ENCODE peak calls at places on chromosome 22, in six cellular contexts. One of them, this sample, is unnamed.

GRCh38 chr22:39530692-39531331 is 1.7 kb downstream of the RPS19BP1 start:
- DNase-seq in cardiac fibroblast: peak
- DNase-seq in fibroblast of lung: peak
- DNase-seq in foreskin fibroblast: no peak
- DNase-seq in astrocyte of the spinal cord: peak
- DNase-seq in Karpas-422: peak
- DNase-seq in this sample: peak

GRCh38 chr22:25213221-25213620 is 6.2 kb upstream of the CRYBB2 start:
- DNase-seq in cardiac fibroblast: no peak
- DNase-seq in fibroblast of lung: no peak
- DNase-seq in foreskin fibroblast: no peak
- DNase-seq in astrocyte of the spinal cord: no peak
- DNase-seq in Karpas-422: no peak
- DNase-seq in this sample: no peak

GRCh38 chr22:31585161-31585859 is 76.7 kb downstream of the PISD start:
- DNase-seq in cardiac fibroblast: peak
- DNase-seq in fibroblast of lung: peak
- DNase-seq in foreskin fibroblast: peak
- DNase-seq in astrocyte of the spinal cord: peak
- DNase-seq in Karpas-422: no peak
- DNase-seq in this sample: peak

GRCh38 chr22:40638261-40638660 is 1.7 kb upstream of the MRTFA start:
- DNase-seq in cardiac fibroblast: no peak
- DNase-seq in fibroblast of lung: no peak
- DNase-seq in foreskin fibroblast: no peak
- DNase-seq in astrocyte of the spinal cord: no peak
- DNase-seq in Karpas-422: no peak
- DNase-seq in this sample: no peak

GRCh38 chr22:28791124-28791523 is 9.2 kb downstream of the XBP1 start:
- DNase-seq in cardiac fibroblast: no peak
- DNase-seq in fibroblast of lung: no peak
- DNase-seq in foreskin fibroblast: no peak
- DNase-seq in astrocyte of the spinal cord: no peak
- DNase-seq in Karpas-422: no peak
- DNase-seq in this sample: no peak

GRCh38 chr22:31828739-31829138 is 74.9 kb downstream of the DEPDC5 start:
- DNase-seq in cardiac fibroblast: peak
- DNase-seq in fibroblast of lung: no peak
- DNase-seq in foreskin fibroblast: no peak
- DNase-seq in astrocyte of the spinal cord: peak
- DNase-seq in Karpas-422: no peak
- DNase-seq in this sample: peak

GRCh38 chr22:23537421-23537820 is 42.7 kb downstream of the IGLL1 start:
- DNase-seq in cardiac fibroblast: no peak
- DNase-seq in fibroblast of lung: no peak
- DNase-seq in foreskin fibroblast: no peak
- DNase-seq in astrocyte of the spinal cord: no peak
- DNase-seq in Karpas-422: no peak
- DNase-seq in this sample: no peak

GRCh38 chr22:41184679-41185078 is 20.4 kb upstream of the L3MBTL2 start:
- DNase-seq in cardiac fibroblast: no peak
- DNase-seq in fibroblast of lung: no peak
- DNase-seq in foreskin fibroblast: no peak
- DNase-seq in astrocyte of the spinal cord: no peak
- DNase-seq in Karpas-422: no peak
- DNase-seq in this sample: no peak

GRCh38 chr22:42202048-42202447 is 68.4 kb downstream of the TCF20 start:
- DNase-seq in cardiac fibroblast: no peak
- DNase-seq in fibroblast of lung: no peak
- DNase-seq in foreskin fibroblast: no peak
- DNase-seq in astrocyte of the spinal cord: no peak
- DNase-seq in Karpas-422: no peak
- DNase-seq in this sample: no peak

GRCh38 chr22:24977370-24978230 is 25.1 kb downstream of the KIAA1671 start:
- DNase-seq in cardiac fibroblast: peak
- DNase-seq in fibroblast of lung: peak
- DNase-seq in foreskin fibroblast: no peak
- DNase-seq in astrocyte of the spinal cord: peak
- DNase-seq in Karpas-422: no peak
- DNase-seq in this sample: no peak

GRCh38 chr22:24054356-24054755 is 43.3 kb downstream of the CABIN1 start:
- DNase-seq in cardiac fibroblast: peak
- DNase-seq in fibroblast of lung: no peak
- DNase-seq in foreskin fibroblast: no peak
- DNase-seq in astrocyte of the spinal cord: peak
- DNase-seq in Karpas-422: no peak
- DNase-seq in this sample: no peak

GRCh38 chr22:29801153-29801552 is 34.0 kb downstream of the UQCR10 start:
- DNase-seq in cardiac fibroblast: no peak
- DNase-seq in fibroblast of lung: no peak
- DNase-seq in foreskin fibroblast: no peak
- DNase-seq in astrocyte of the spinal cord: no peak
- DNase-seq in Karpas-422: no peak
- DNase-seq in this sample: no peak

GRCh38 chr22:37433786-37434185 is 6.5 kb upstream of the ELFN2 start:
- DNase-seq in cardiac fibroblast: no peak
- DNase-seq in fibroblast of lung: peak
- DNase-seq in foreskin fibroblast: no peak
- DNase-seq in astrocyte of the spinal cord: no peak
- DNase-seq in Karpas-422: no peak
- DNase-seq in this sample: no peak

GRCh38 chr22:37906364-37907008 is 389 bp downstream of the MICALL1 start:
- DNase-seq in cardiac fibroblast: no peak
- DNase-seq in fibroblast of lung: no peak
- DNase-seq in foreskin fibroblast: no peak
- DNase-seq in astrocyte of the spinal cord: no peak
- DNase-seq in Karpas-422: peak
- DNase-seq in this sample: no peak

GRCh38 chr22:34761111-34761510 is 304.8 kb upstream of the ISX start:
- DNase-seq in cardiac fibroblast: no peak
- DNase-seq in fibroblast of lung: no peak
- DNase-seq in foreskin fibroblast: no peak
- DNase-seq in astrocyte of the spinal cord: no peak
- DNase-seq in Karpas-422: no peak
- DNase-seq in this sample: no peak

GRCh38 chr22:37314315-37315046 is 32.2 kb downstream of the CYTH4 start:
- DNase-seq in cardiac fibroblast: no peak
- DNase-seq in fibroblast of lung: no peak
- DNase-seq in foreskin fibroblast: no peak
- DNase-seq in astrocyte of the spinal cord: no peak
- DNase-seq in Karpas-422: peak
- DNase-seq in this sample: no peak

GRCh38 chr22:21044931-21045584 is 688 bp upstream of the LRRC74B start:
- DNase-seq in cardiac fibroblast: peak
- DNase-seq in fibroblast of lung: peak
- DNase-seq in foreskin fibroblast: peak
- DNase-seq in astrocyte of the spinal cord: peak
- DNase-seq in Karpas-422: peak
- DNase-seq in this sample: peak
- H3K4me3 ChIP-seq in cardiac fibroblast: peak
- H3K4me3 ChIP-seq in fibroblast of lung: peak
- H3K4me3 ChIP-seq in foreskin fibroblast: peak
- H3K4me3 ChIP-seq in astrocyte of the spinal cord: peak
- H3K4me3 ChIP-seq in Karpas-422: peak
- H3K4me3 ChIP-seq in this sample: peak

GRCh38 chr22:46587492-46588278 is 32.5 kb upstream of the GRAMD4 start:
- DNase-seq in cardiac fibroblast: no peak
- DNase-seq in fibroblast of lung: no peak
- DNase-seq in foreskin fibroblast: no peak
- DNase-seq in astrocyte of the spinal cord: no peak
- DNase-seq in Karpas-422: peak
- DNase-seq in this sample: no peak
- H3K4me3 ChIP-seq in cardiac fibroblast: no peak
- H3K4me3 ChIP-seq in fibroblast of lung: no peak
- H3K4me3 ChIP-seq in foreskin fibroblast: no peak
- H3K4me3 ChIP-seq in astrocyte of the spinal cord: no peak
- H3K4me3 ChIP-seq in Karpas-422: peak
- H3K4me3 ChIP-seq in this sample: no peak

DNA sequence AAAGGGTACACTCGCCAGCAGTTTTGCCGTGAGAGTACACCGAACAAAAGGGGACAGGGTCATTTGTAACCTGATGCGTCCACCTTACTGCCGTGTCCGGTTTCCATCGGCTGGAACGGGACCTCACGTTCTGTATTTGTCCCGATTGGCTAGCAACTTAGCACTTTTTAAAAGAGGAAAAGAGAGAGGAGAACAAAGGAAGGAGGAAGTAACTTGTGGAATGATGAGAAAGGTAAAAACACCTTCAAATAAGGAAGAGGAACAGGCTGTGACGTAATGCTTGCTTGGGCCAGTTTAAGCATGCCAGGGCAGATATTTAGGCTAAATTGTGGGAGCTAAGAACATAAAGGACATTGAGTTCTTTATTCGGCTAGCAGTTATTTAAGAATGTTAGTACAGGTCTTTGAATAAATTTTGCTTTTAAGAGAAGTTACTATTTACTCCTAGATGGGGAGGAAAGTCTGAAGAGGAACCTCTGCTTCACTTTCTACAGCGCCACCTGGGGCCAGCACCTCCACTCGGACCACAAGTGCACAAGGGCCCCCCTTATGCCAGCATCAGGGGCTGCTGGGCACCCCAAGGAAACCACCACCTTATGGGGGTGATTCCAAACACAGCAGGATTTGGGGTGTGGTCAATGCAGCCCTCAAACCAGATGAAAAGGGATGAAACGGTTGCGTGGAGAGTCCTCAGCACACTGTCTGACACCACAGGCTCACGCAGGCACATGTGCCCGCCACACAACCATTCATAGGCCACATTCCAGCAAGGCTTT is 5.8 kb downstream of the ARSA start:
- DNase-seq in cardiac fibroblast: no peak
- DNase-seq in fibroblast of lung: no peak
- DNase-seq in foreskin fibroblast: no peak
- DNase-seq in astrocyte of the spinal cord: no peak
- DNase-seq in Karpas-422: peak
- DNase-seq in this sample: no peak
- H3K4me3 ChIP-seq in cardiac fibroblast: no peak
- H3K4me3 ChIP-seq in fibroblast of lung: no peak
- H3K4me3 ChIP-seq in foreskin fibroblast: no peak
- H3K4me3 ChIP-seq in astrocyte of the spinal cord: no peak
- H3K4me3 ChIP-seq in Karpas-422: peak
- H3K4me3 ChIP-seq in this sample: no peak

GRCh38 chr22:35837328-35837727 is 119.7 kb downstream of the APOL5 start:
- DNase-seq in cardiac fibroblast: peak
- DNase-seq in fibroblast of lung: peak
- DNase-seq in foreskin fibroblast: no peak
- DNase-seq in astrocyte of the spinal cord: no peak
- DNase-seq in Karpas-422: peak
- DNase-seq in this sample: no peak

GRCh38 chr22:35841907-35842518 is 124.3 kb downstream of the APOL5 start:
- DNase-seq in cardiac fibroblast: no peak
- DNase-seq in fibroblast of lung: no peak
- DNase-seq in foreskin fibroblast: no peak
- DNase-seq in astrocyte of the spinal cord: no peak
- DNase-seq in Karpas-422: no peak
- DNase-seq in this sample: no peak

GRCh38 chr22:35835998-35836691 is 118.5 kb downstream of the APOL5 start:
- DNase-seq in cardiac fibroblast: peak
- DNase-seq in fibroblast of lung: peak
- DNase-seq in foreskin fibroblast: peak
- DNase-seq in astrocyte of the spinal cord: peak
- DNase-seq in Karpas-422: peak
- DNase-seq in this sample: peak

GRCh38 chr22:35839811-35840739 is 122.4 kb downstream of the APOL5 start:
- DNase-seq in cardiac fibroblast: peak
- DNase-seq in fibroblast of lung: peak
- DNase-seq in foreskin fibroblast: peak
- DNase-seq in astrocyte of the spinal cord: peak
- DNase-seq in Karpas-422: peak
- DNase-seq in this sample: peak

GRCh38 chr22:35838849-35839646 is 121.4 kb downstream of the APOL5 start:
- DNase-seq in cardiac fibroblast: peak
- DNase-seq in fibroblast of lung: peak
- DNase-seq in foreskin fibroblast: peak
- DNase-seq in astrocyte of the spinal cord: peak
- DNase-seq in Karpas-422: peak
- DNase-seq in this sample: peak
- H3K4me3 ChIP-seq in cardiac fibroblast: peak
- H3K4me3 ChIP-seq in fibroblast of lung: peak
- H3K4me3 ChIP-seq in foreskin fibroblast: peak
- H3K4me3 ChIP-seq in astrocyte of the spinal cord: peak
- H3K4me3 ChIP-seq in Karpas-422: no peak
- H3K4me3 ChIP-seq in this sample: peak

GRCh38 chr22:44362249-44363040 is 49.7 kb upstream of the SHISAL1 start:
- DNase-seq in cardiac fibroblast: no peak
- DNase-seq in fibroblast of lung: peak
- DNase-seq in foreskin fibroblast: no peak
- DNase-seq in astrocyte of the spinal cord: no peak
- DNase-seq in Karpas-422: no peak
- DNase-seq in this sample: no peak
- H3K4me3 ChIP-seq in cardiac fibroblast: no peak
- H3K4me3 ChIP-seq in fibroblast of lung: no peak
- H3K4me3 ChIP-seq in foreskin fibroblast: no peak
- H3K4me3 ChIP-seq in astrocyte of the spinal cord: no peak
- H3K4me3 ChIP-seq in Karpas-422: no peak
- H3K4me3 ChIP-seq in this sample: no peak

GRCh38 chr22:19478466-19479357 is at the start of gene UFD1:
- DNase-seq in cardiac fibroblast: peak
- DNase-seq in fibroblast of lung: peak
- DNase-seq in foreskin fibroblast: peak
- DNase-seq in astrocyte of the spinal cord: peak
- DNase-seq in Karpas-422: peak
- DNase-seq in this sample: peak
- H3K4me3 ChIP-seq in cardiac fibroblast: peak
- H3K4me3 ChIP-seq in fibroblast of lung: peak
- H3K4me3 ChIP-seq in foreskin fibroblast: peak
- H3K4me3 ChIP-seq in astrocyte of the spinal cord: peak
- H3K4me3 ChIP-seq in Karpas-422: peak
- H3K4me3 ChIP-seq in this sample: peak

DNA sequence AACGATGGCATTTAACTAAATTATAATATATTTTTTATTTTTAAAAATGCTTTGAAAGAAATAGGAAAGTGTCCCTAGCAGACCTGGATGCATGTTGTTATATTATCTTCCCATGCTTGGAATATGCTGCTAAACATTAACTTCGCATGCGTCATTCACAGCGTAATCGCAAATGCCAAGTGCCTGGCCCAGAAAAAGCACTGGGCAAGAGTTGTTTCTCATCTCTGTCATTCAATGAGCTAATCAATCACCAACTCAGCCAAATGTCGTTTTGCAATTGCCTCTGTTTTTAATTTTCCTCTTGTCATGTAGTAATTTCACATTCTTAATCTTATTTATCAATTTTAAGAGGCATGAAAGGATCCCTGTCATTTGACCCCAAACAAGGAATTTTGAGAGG is 1421.9 kb downstream of the BRD1 start:
- DNase-seq in cardiac fibroblast: no peak
- DNase-seq in fibroblast of lung: no peak
- DNase-seq in foreskin fibroblast: no peak
- DNase-seq in astrocyte of the spinal cord: no peak
- DNase-seq in Karpas-422: no peak
- DNase-seq in this sample: peak
- H3K4me3 ChIP-seq in cardiac fibroblast: no peak
- H3K4me3 ChIP-seq in fibroblast of lung: no peak
- H3K4me3 ChIP-seq in foreskin fibroblast: no peak
- H3K4me3 ChIP-seq in astrocyte of the spinal cord: no peak
- H3K4me3 ChIP-seq in Karpas-422: no peak
- H3K4me3 ChIP-seq in this sample: no peak

GRCh38 chr22:45612940-45613339 is 58.7 kb upstream of the ATXN10 start:
- DNase-seq in cardiac fibroblast: peak
- DNase-seq in fibroblast of lung: no peak
- DNase-seq in foreskin fibroblast: no peak
- DNase-seq in astrocyte of the spinal cord: peak
- DNase-seq in Karpas-422: no peak
- DNase-seq in this sample: peak
- H3K4me3 ChIP-seq in cardiac fibroblast: no peak
- H3K4me3 ChIP-seq in fibroblast of lung: no peak
- H3K4me3 ChIP-seq in foreskin fibroblast: no peak
- H3K4me3 ChIP-seq in astrocyte of the spinal cord: no peak
- H3K4me3 ChIP-seq in Karpas-422: no peak
- H3K4me3 ChIP-seq in this sample: peak